ENCODE peak calls at places on chromosomes 4 and X, in seven cellular contexts. One of them, this sample, is unnamed.

GRCh38 chrX:9023293-9023692 is 10.6 kb downstream of the FAM9B start:
- DNase-seq in HT1080: no peak
- DNase-seq in tibial artery: no peak
- DNase-seq in NCI-H2029: no peak
- DNase-seq in stimulated activated naive B cell treated with anti-CD40 and anti-IgM and Interleukin-4, amounts not matched to agents 10 μg/mL and 1 μg/mL and 100 μg/mL, for 72 hours: no peak
- DNase-seq in RPMI8226: no peak
- DNase-seq in activated CD8-positive, alpha-beta memory T cell treated with anti-CD3 and anti-CD28 coated beads for 4 hours: no peak
- DNase-seq in this sample: no peak

GRCh38 chr4:26032572-26033320 is 118.7 kb downstream of the SMIM20 start:
- DNase-seq in stimulated activated naive B cell treated with anti-CD40 and anti-IgM and Interleukin-4, amounts not matched to agents 10 μg/mL and 1 μg/mL and 100 μg/mL, for 72 hours: no peak
- DNase-seq in RPMI8226: no peak
- DNase-seq in NCI-H2029: peak
- DNase-seq in HT1080: peak
- DNase-seq in activated CD8-positive, alpha-beta memory T cell treated with anti-CD3 and anti-CD28 coated beads for 4 hours: no peak
- DNase-seq in tibial artery: no peak
- DNase-seq in this sample: peak

GRCh38 chr4:3747582-3747906 is 18.6 kb upstream of the ADRA2C start:
- DNase-seq in NCI-H2029: no peak
- DNase-seq in HT1080: no peak
- DNase-seq in stimulated activated naive B cell treated with anti-CD40 and anti-IgM and Interleukin-4, amounts not matched to agents 10 μg/mL and 1 μg/mL and 100 μg/mL, for 72 hours: no peak
- DNase-seq in tibial artery: no peak
- DNase-seq in activated CD8-positive, alpha-beta memory T cell treated with anti-CD3 and anti-CD28 coated beads for 4 hours: no peak
- DNase-seq in RPMI8226: no peak
- DNase-seq in this sample: no peak

GRCh38 chr4:172998527-172999469 is 169.8 kb upstream of the GALNT7 start:
- DNase-seq in stimulated activated naive B cell treated with anti-CD40 and anti-IgM and Interleukin-4, amounts not matched to agents 10 μg/mL and 1 μg/mL and 100 μg/mL, for 72 hours: no peak
- DNase-seq in NCI-H2029: peak
- DNase-seq in activated CD8-positive, alpha-beta memory T cell treated with anti-CD3 and anti-CD28 coated beads for 4 hours: no peak
- DNase-seq in tibial artery: no peak
- DNase-seq in HT1080: peak
- DNase-seq in RPMI8226: no peak
- DNase-seq in this sample: peak

GRCh38 chrX:112211459-112211858 is 128.9 kb upstream of the TRPC5 start:
- DNase-seq in HT1080: peak
- DNase-seq in stimulated activated naive B cell treated with anti-CD40 and anti-IgM and Interleukin-4, amounts not matched to agents 10 μg/mL and 1 μg/mL and 100 μg/mL, for 72 hours: no peak
- DNase-seq in tibial artery: no peak
- DNase-seq in activated CD8-positive, alpha-beta memory T cell treated with anti-CD3 and anti-CD28 coated beads for 4 hours: no peak
- DNase-seq in NCI-H2029: no peak
- DNase-seq in RPMI8226: no peak
- DNase-seq in this sample: no peak

GRCh38 chr4:98573791-98574190 is 84.6 kb downstream of the TSPAN5 start:
- DNase-seq in stimulated activated naive B cell treated with anti-CD40 and anti-IgM and Interleukin-4, amounts not matched to agents 10 μg/mL and 1 μg/mL and 100 μg/mL, for 72 hours: no peak
- DNase-seq in activated CD8-positive, alpha-beta memory T cell treated with anti-CD3 and anti-CD28 coated beads for 4 hours: no peak
- DNase-seq in HT1080: no peak
- DNase-seq in NCI-H2029: no peak
- DNase-seq in RPMI8226: no peak
- DNase-seq in tibial artery: no peak
- DNase-seq in this sample: peak

GRCh38 chr4:77504407-77504806 is 101.2 kb upstream of the CXCL13 start:
- DNase-seq in NCI-H2029: no peak
- DNase-seq in tibial artery: no peak
- DNase-seq in HT1080: no peak
- DNase-seq in stimulated activated naive B cell treated with anti-CD40 and anti-IgM and Interleukin-4, amounts not matched to agents 10 μg/mL and 1 μg/mL and 100 μg/mL, for 72 hours: no peak
- DNase-seq in RPMI8226: no peak
- DNase-seq in activated CD8-positive, alpha-beta memory T cell treated with anti-CD3 and anti-CD28 coated beads for 4 hours: no peak
- DNase-seq in this sample: no peak

GRCh38 chrX:101682723-101683122 is 23.1 kb upstream of the ARMCX2 start:
- DNase-seq in RPMI8226: no peak
- DNase-seq in stimulated activated naive B cell treated with anti-CD40 and anti-IgM and Interleukin-4, amounts not matched to agents 10 μg/mL and 1 μg/mL and 100 μg/mL, for 72 hours: no peak
- DNase-seq in HT1080: peak
- DNase-seq in activated CD8-positive, alpha-beta memory T cell treated with anti-CD3 and anti-CD28 coated beads for 4 hours: no peak
- DNase-seq in tibial artery: no peak
- DNase-seq in NCI-H2029: no peak
- DNase-seq in this sample: no peak

GRCh38 chrX:22800360-22800759 is 199.4 kb upstream of the DDX53 start:
- DNase-seq in NCI-H2029: no peak
- DNase-seq in RPMI8226: no peak
- DNase-seq in HT1080: peak
- DNase-seq in tibial artery: peak
- DNase-seq in stimulated activated naive B cell treated with anti-CD40 and anti-IgM and Interleukin-4, amounts not matched to agents 10 μg/mL and 1 μg/mL and 100 μg/mL, for 72 hours: no peak
- DNase-seq in activated CD8-positive, alpha-beta memory T cell treated with anti-CD3 and anti-CD28 coated beads for 4 hours: no peak
- DNase-seq in this sample: peak

GRCh38 chrX:1587161-1587560 is 4.2 kb upstream of the AKAP17A start:
- DNase-seq in NCI-H2029: no peak
- DNase-seq in tibial artery: no peak
- DNase-seq in RPMI8226: no peak
- DNase-seq in activated CD8-positive, alpha-beta memory T cell treated with anti-CD3 and anti-CD28 coated beads for 4 hours: no peak
- DNase-seq in stimulated activated naive B cell treated with anti-CD40 and anti-IgM and Interleukin-4, amounts not matched to agents 10 μg/mL and 1 μg/mL and 100 μg/mL, for 72 hours: no peak
- DNase-seq in HT1080: no peak
- DNase-seq in this sample: no peak

GRCh38 chrX:141787655-141788054 is 50.5 kb upstream of the MAGEC3 start:
- DNase-seq in stimulated activated naive B cell treated with anti-CD40 and anti-IgM and Interleukin-4, amounts not matched to agents 10 μg/mL and 1 μg/mL and 100 μg/mL, for 72 hours: no peak
- DNase-seq in RPMI8226: no peak
- DNase-seq in NCI-H2029: no peak
- DNase-seq in activated CD8-positive, alpha-beta memory T cell treated with anti-CD3 and anti-CD28 coated beads for 4 hours: no peak
- DNase-seq in HT1080: no peak
- DNase-seq in tibial artery: no peak
- DNase-seq in this sample: no peak

GRCh38 chrX:9789555-9789954 is 3.3 kb downstream of the SHROOM2 start:
- DNase-seq in tibial artery: no peak
- DNase-seq in activated CD8-positive, alpha-beta memory T cell treated with anti-CD3 and anti-CD28 coated beads for 4 hours: no peak
- DNase-seq in RPMI8226: no peak
- DNase-seq in NCI-H2029: no peak
- DNase-seq in stimulated activated naive B cell treated with anti-CD40 and anti-IgM and Interleukin-4, amounts not matched to agents 10 μg/mL and 1 μg/mL and 100 μg/mL, for 72 hours: no peak
- DNase-seq in HT1080: no peak
- DNase-seq in this sample: no peak

GRCh38 chr4:56705870-56706400 is 24.8 kb upstream of the HOPX start:
- DNase-seq in tibial artery: no peak
- DNase-seq in HT1080: no peak
- DNase-seq in stimulated activated naive B cell treated with anti-CD40 and anti-IgM and Interleukin-4, amounts not matched to agents 10 μg/mL and 1 μg/mL and 100 μg/mL, for 72 hours: no peak
- DNase-seq in RPMI8226: no peak
- DNase-seq in activated CD8-positive, alpha-beta memory T cell treated with anti-CD3 and anti-CD28 coated beads for 4 hours: no peak
- DNase-seq in NCI-H2029: no peak
- DNase-seq in this sample: no peak

GRCh38 chr4:102578819-102579218 is 77.7 kb downstream of the NFKB1 start:
- DNase-seq in HT1080: no peak
- DNase-seq in RPMI8226: no peak
- DNase-seq in tibial artery: no peak
- DNase-seq in activated CD8-positive, alpha-beta memory T cell treated with anti-CD3 and anti-CD28 coated beads for 4 hours: no peak
- DNase-seq in stimulated activated naive B cell treated with anti-CD40 and anti-IgM and Interleukin-4, amounts not matched to agents 10 μg/mL and 1 μg/mL and 100 μg/mL, for 72 hours: no peak
- DNase-seq in NCI-H2029: no peak
- DNase-seq in this sample: no peak

GRCh38 chr4:176277162-176277904 is 8.3 kb upstream of the ASB5 start:
- DNase-seq in NCI-H2029: peak
- DNase-seq in HT1080: peak
- DNase-seq in RPMI8226: peak
- DNase-seq in tibial artery: peak
- DNase-seq in stimulated activated naive B cell treated with anti-CD40 and anti-IgM and Interleukin-4, amounts not matched to agents 10 μg/mL and 1 μg/mL and 100 μg/mL, for 72 hours: no peak
- DNase-seq in activated CD8-positive, alpha-beta memory T cell treated with anti-CD3 and anti-CD28 coated beads for 4 hours: no peak
- DNase-seq in this sample: peak

GRCh38 chr4:125389713-125390112 is 75.0 kb downstream of the FAT4 start:
- DNase-seq in activated CD8-positive, alpha-beta memory T cell treated with anti-CD3 and anti-CD28 coated beads for 4 hours: no peak
- DNase-seq in stimulated activated naive B cell treated with anti-CD40 and anti-IgM and Interleukin-4, amounts not matched to agents 10 μg/mL and 1 μg/mL and 100 μg/mL, for 72 hours: no peak
- DNase-seq in RPMI8226: no peak
- DNase-seq in tibial artery: no peak
- DNase-seq in HT1080: peak
- DNase-seq in NCI-H2029: no peak
- DNase-seq in this sample: peak

This sample was measured in fibroblast of villous mesenchyme.